ENCODE peak calls at places on chromosomes 2 and 18, in ten cellular contexts. F is esophagus squamous epithelium, E is kidney epithelial cell, H is BJ, K is astrocyte of the cerebellum, U is right lobe of liver, L is heart left ventricle, J is lower lobe of right lung, X is left ventricle myocardium inferior, D is SK-N-SH. Q is an unnamed sample.

GRCh38 chr2:96826546-96827278 is 10.6 kb downstream of the CNNM3 start:
- DNase-seq in F (no peak), E (no peak), H (no peak), K (no peak), U (no peak), L (no peak), J (no peak), X (no peak), D (no peak), Q (no peak)

GRCh38 chr2:169046440-169047151 is 15.5 kb upstream of the ABCB11 start:
- DNase-seq in F (no peak), E (no peak), H (no peak), K (no peak), U (no peak), L (no peak), J (no peak), X (no peak), D (no peak), Q (no peak)

GRCh38 chr2:128263902-128264331 is 54.8 kb downstream of the HS6ST1 start:
- DNase-seq in F (no peak), E (no peak), H (no peak), K (no peak), U (no peak), L (no peak), J (no peak), X (no peak), D (no peak), Q (no peak)

GRCh38 chr2:102895386-102895785 is 133.6 kb downstream of the TMEM182 start:
- DNase-seq in F (no peak), E (no peak), H (no peak), K (no peak), U (no peak), L (no peak), J (no peak), X (no peak), D (no peak), Q (no peak)

GRCh38 chr18:50143891-50144290 is 51.1 kb downstream of the MYO5B start:
- DNase-seq in F (no peak), E (no peak), H (no peak), K (no peak), U (no peak), L (no peak), J (no peak), X (no peak), D (no peak), Q (no peak)

GRCh38 chr2:169363570-169364150 is 1.3 kb upstream of the LRP2 start:
- DNase-seq in F (no peak), E (no peak), H (no peak), K (no peak), U (peak), L (peak), J (peak), X (no peak), D (peak), Q (no peak)

GRCh38 chr2:123732563-123732962 is 292.5 kb upstream of the CNTNAP5 start:
- DNase-seq in F (no peak), E (no peak), H (no peak), K (no peak), U (no peak), L (no peak), J (no peak), X (no peak), D (no peak), Q (no peak)

GRCh38 chr2:99806758-99807157 is 316.9 kb upstream of the REV1 start:
- DNase-seq in F (no peak), E (peak), H (no peak), K (no peak), U (no peak), L (no peak), J (no peak), X (no peak), D (no peak), Q (no peak)

GRCh38 chr18:8431036-8431435 is 178.2 kb upstream of the RAB12 start:
- DNase-seq in F (no peak), E (no peak), H (no peak), K (no peak), U (no peak), L (no peak), J (no peak), X (no peak), D (no peak), Q (no peak)

GRCh38 chr18:23244431-23244830 is 109.1 kb downstream of the CABLES1 start:
- DNase-seq in F (no peak), E (no peak), H (no peak), K (no peak), U (no peak), L (no peak), J (no peak), X (no peak), D (peak), Q (no peak)

GRCh38 chr2:195498176-195498575 is 158.8 kb upstream of the SLC39A10 start:
- DNase-seq in F (no peak), E (no peak), H (no peak), K (no peak), U (peak), L (no peak), J (no peak), X (no peak), D (no peak), Q (no peak)

GRCh38 chr18:2471523-2471922 is 99.8 kb downstream of the METTL4 start:
- DNase-seq in F (no peak), E (no peak), H (no peak), K (no peak), U (no peak), L (no peak), J (no peak), X (no peak), D (no peak), Q (no peak)

GRCh38 chr2:111701266-111701665 is 182.7 kb downstream of the ANAPC1 start:
- DNase-seq in F (no peak), E (no peak), H (no peak), K (no peak), U (no peak), L (no peak), J (no peak), X (no peak), D (no peak), Q (no peak)

GRCh38 chr18:37577051-37577611 is 11.5 kb upstream of the CELF4 start:
- DNase-seq in F (no peak), E (no peak), H (no peak), K (no peak), U (no peak), L (peak), J (no peak), X (peak), D (no peak), Q (no peak)

GRCh38 chr18:48364146-48364545 is 45.0 kb downstream of the ZBTB7C start:
- DNase-seq in F (no peak), E (no peak), H (no peak), K (no peak), U (no peak), L (no peak), J (no peak), X (no peak), D (no peak), Q (no peak)

GRCh38 chr18:35432565-35433001 is 55.4 kb upstream of the ZNF396 start:
- DNase-seq in F (no peak), E (no peak), H (peak), K (peak), U (no peak), L (no peak), J (no peak), X (no peak), D (no peak), Q (no peak)

GRCh38 chr2:19710230-19710629 is 191.6 kb downstream of the TTC32 start:
- DNase-seq in F (no peak), E (no peak), H (no peak), K (no peak), U (no peak), L (no peak), J (no peak), X (no peak), D (no peak), Q (no peak)

GRCh38 chr2:181573140-181573736 is 83.7 kb downstream of the CERKL start:
- DNase-seq in F (no peak), E (peak), H (no peak), K (peak), U (no peak), L (no peak), J (no peak), X (no peak), D (peak), Q (no peak)

GRCh38 chr2:216492951-216493685 is 5.5 kb upstream of the RPL37A start:
- DNase-seq in F (no peak), E (peak), H (peak), K (no peak), U (no peak), L (no peak), J (no peak), X (no peak), D (no peak), Q (no peak)

GRCh38 chr18:10050956-10051355 is 137.1 kb downstream of the VAPA start:
- DNase-seq in F (no peak), E (no peak), H (no peak), K (no peak), U (no peak), L (no peak), J (no peak), X (no peak), D (no peak), Q (no peak)

GRCh38 chr2:232511336-232511863 is 8.8 kb upstream of the PRSS56 start:
- DNase-seq in F (no peak), E (no peak), H (no peak), K (no peak), U (no peak), L (no peak), J (no peak), X (peak), D (peak), Q (no peak)

GRCh38 chr2:62349788-62350187 is 153.9 kb downstream of the B3GNT2 start:
- DNase-seq in F (no peak), E (no peak), H (no peak), K (no peak), U (no peak), L (no peak), J (no peak), X (no peak), D (no peak), Q (no peak)

GRCh38 chr18:48324651-48325050 is 84.5 kb downstream of the ZBTB7C start:
- DNase-seq in F (no peak), E (no peak), H (no peak), K (no peak), U (no peak), L (no peak), J (no peak), X (no peak), D (peak), Q (no peak)

GRCh38 chr2:100013892-100014677 is 128.3 kb downstream of the AFF3 start:
- DNase-seq in F (no peak), E (peak), H (peak), K (peak), U (peak), L (peak), J (no peak), X (peak), D (peak), Q (peak)

GRCh38 chr2:119218478-119219064 is 5.1 kb upstream of the STEAP3 start:
- DNase-seq in F (no peak), E (no peak), H (no peak), K (peak), U (peak), L (peak), J (peak), X (no peak), D (no peak), Q (peak)

GRCh38 chr2:216372761-216373291 is 543 bp upstream of the MARCHF4 start:
- DNase-seq in F (no peak), E (peak), H (peak), K (no peak), U (no peak), L (no peak), J (no peak), X (no peak), D (no peak), Q (no peak)

GRCh38 chr2:241774419-241775222 is 2.0 kb upstream of the GAL3ST2 start:
- DNase-seq in F (no peak), E (no peak), H (peak), K (peak), U (peak), L (no peak), J (no peak), X (no peak), D (peak), Q (peak)

GRCh38 chr2:54773838-54774237 is 50.4 kb downstream of the EML6 start:
- DNase-seq in F (no peak), E (no peak), H (no peak), K (no peak), U (no peak), L (no peak), J (no peak), X (no peak), D (no peak), Q (no peak)

GRCh38 chr2:219571311-219572236 is at the start of gene OBSL1:
- DNase-seq in F (no peak), E (no peak), H (no peak), K (peak), U (peak), L (peak), J (peak), X (peak), D (peak), Q (peak)
- TF ChIP-seq CTCF in F (no peak), E (no peak), H (no peak), K (no peak), U (no peak), L (no peak), J (no peak), X (peak), D (no peak), Q (no peak)

DNA sequence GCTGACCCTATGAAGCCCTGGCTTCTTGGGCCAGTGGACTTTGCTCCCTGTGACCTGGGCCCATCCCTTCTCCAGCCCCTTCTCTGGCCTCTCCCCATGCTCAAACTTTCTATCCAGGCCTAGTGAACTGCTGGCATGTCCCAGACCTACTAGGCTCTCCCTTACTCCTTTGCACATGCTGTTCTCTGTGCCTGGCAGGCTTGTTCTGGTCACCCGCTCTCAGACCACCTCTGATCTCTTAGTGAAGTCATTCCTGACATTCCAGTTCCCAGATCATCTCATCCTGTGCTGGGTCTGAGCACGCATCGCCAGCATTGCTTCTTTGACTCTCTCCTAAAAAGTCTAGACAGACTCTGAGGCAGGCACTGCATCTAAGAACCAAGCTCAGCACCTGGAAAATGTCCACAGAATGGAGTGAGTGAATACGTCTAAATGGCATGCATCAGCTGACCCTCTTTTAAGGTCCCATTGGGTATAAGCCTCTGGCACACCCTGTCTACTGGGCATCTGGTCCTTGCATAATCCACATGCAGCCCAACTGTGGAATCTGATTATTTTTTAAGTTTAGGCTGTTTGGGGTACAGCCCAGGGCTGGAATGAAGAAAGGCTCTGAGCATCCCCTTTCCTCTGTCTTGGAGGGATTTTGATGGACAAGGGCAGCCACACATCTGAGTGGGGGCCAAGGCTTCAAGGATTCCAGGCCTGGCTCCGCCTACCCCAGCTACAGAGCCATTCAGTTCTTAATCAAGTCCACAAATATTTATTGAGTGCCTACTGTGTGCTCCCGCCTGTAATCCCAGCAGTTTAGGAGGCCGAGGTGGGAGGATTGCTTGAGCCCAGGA is 130.6 kb upstream of the HAAO start:
- DNase-seq in F (no peak), E (no peak), H (peak), K (no peak), U (no peak), L (no peak), J (no peak), X (no peak), D (no peak), Q (no peak)
- H3K4me3 ChIP-seq in F (no peak), E (no peak), H (no peak), K (no peak), U (no peak), L (no peak), J (no peak), X (no peak), D (no peak), Q (no peak)

GRCh38 chr2:88903744-88904353 is 212.4 kb downstream of the RPIA start:
- DNase-seq in F (no peak), E (no peak), H (no peak), K (no peak), U (no peak), L (no peak), J (no peak), X (no peak), D (peak), Q (peak)
- TF ChIP-seq CTCF in F (peak), E (peak), H (peak), K (peak), U (peak), L (peak), J (peak), X (peak), D (peak), Q (peak)

GRCh38 chr2:85596486-85597143 is 1.1 kb downstream of the RNF181 start:
- DNase-seq in F (no peak), E (no peak), H (no peak), K (no peak), U (no peak), L (no peak), J (no peak), X (no peak), D (no peak), Q (no peak)

GRCh38 chr2:85595378-85596232 is at the start of gene RNF181:
- DNase-seq in F (peak), E (peak), H (peak), K (peak), U (peak), L (peak), J (peak), X (peak), D (peak), Q (peak)

GRCh38 chr2:85594715-85595377 is 699 bp upstream of the RNF181 start:
- DNase-seq in F (no peak), E (no peak), H (no peak), K (no peak), U (no peak), L (no peak), J (no peak), X (no peak), D (no peak), Q (no peak)

GRCh38 chr2:85598594-85599340 is 3.2 kb downstream of the RNF181 start:
- DNase-seq in F (no peak), E (no peak), H (no peak), K (no peak), U (no peak), L (no peak), J (no peak), X (no peak), D (no peak), Q (no peak)

DNA sequence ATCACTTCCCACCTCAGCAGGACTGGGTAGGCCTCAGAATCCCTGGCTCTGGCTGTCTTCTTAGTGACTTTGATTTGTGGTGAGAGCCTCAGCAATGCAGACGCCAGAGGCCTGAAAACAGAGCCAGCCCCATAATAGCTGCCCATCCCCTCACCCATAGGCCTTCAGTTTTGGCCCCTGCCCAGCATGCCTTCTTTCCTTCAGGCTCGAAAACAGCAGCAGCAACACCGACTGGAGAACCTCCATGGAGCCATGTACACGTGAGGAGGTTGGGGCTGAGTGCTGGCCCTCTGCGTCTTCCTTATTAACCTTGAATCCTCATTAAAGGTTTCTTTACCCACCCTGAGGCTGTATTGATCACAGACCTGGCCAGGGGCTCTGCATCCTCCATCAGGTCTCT is 1.7 kb downstream of the RNF181 start:
- DNase-seq in F (no peak), E (no peak), H (no peak), K (no peak), U (no peak), L (no peak), J (no peak), X (no peak), D (no peak), Q (no peak)
- H3K4me3 ChIP-seq in F (no peak), E (no peak), H (no peak), K (no peak), U (no peak), L (no peak), J (no peak), X (no peak), D (no peak), Q (no peak)

GRCh38 chr2:192194866-192195547 is at the start of gene TMEFF2:
- DNase-seq in F (no peak), E (peak), H (no peak), K (peak), U (peak), L (peak), J (peak), X (peak), D (peak), Q (no peak)

GRCh38 chr2:192196451-192197194 is 1.9 kb upstream of the TMEFF2 start:
- DNase-seq in F (no peak), E (no peak), H (no peak), K (no peak), U (no peak), L (no peak), J (no peak), X (no peak), D (no peak), Q (no peak)

GRCh38 chr2:192195548-192196418 is 1.1 kb upstream of the TMEFF2 start:
- DNase-seq in F (no peak), E (no peak), H (no peak), K (no peak), U (peak), L (peak), J (peak), X (peak), D (no peak), Q (no peak)

GRCh38 chr2:192194065-192194865 is 468 bp downstream of the TMEFF2 start:
- DNase-seq in F (no peak), E (no peak), H (no peak), K (no peak), U (peak), L (peak), J (peak), X (peak), D (no peak), Q (no peak)

DNA sequence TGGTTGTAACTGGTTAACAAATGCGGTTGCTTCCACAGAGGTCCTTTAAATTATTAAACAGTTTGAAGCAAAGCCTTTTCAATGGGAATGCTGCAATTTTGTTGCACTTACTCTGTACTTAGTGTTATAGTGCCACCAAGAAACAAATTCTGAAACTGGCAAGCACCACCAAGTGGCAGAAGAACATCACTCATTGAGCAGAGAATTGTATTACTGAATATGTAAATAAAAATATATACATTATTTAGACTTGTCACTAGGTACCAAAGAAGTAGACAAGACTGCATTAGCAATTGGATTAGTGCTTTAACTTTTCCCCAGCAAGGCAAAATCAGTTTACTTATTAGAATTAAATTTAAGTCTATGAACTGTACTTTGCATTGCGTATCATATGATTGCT is 2.7 kb upstream of the TMEFF2 start:
- DNase-seq in F (no peak), E (no peak), H (no peak), K (no peak), U (no peak), L (no peak), J (no peak), X (no peak), D (no peak), Q (no peak)
- TF ChIP-seq CTCF in F (no peak), E (peak), H (no peak), K (peak), U (no peak), L (no peak), J (no peak), X (no peak), D (peak), Q (peak)

GRCh38 chr2:148888003-148888501 is 13.0 kb downstream of the KIF5C start:
- DNase-seq in F (no peak), E (no peak), H (no peak), K (no peak), U (peak), L (no peak), J (peak), X (no peak), D (peak), Q (no peak)
- H3K4me3 ChIP-seq in F (no peak), E (peak), H (peak), K (peak), U (peak), L (peak), J (peak), X (peak), D (peak), Q (no peak)

GRCh38 chr2:175676813-175677212 is 325.3 kb downstream of the LNPK start:
- DNase-seq in F (no peak), E (no peak), H (no peak), K (no peak), U (no peak), L (no peak), J (no peak), X (no peak), D (no peak), Q (no peak)
- TF ChIP-seq CTCF in F (no peak), E (no peak), H (no peak), K (no peak), U (no peak), L (no peak), J (no peak), X (no peak), D (no peak), Q (no peak)

Q was measured in HFF-Myc.